ENCODE peak calls at places on chromosomes 7 and 10, in six cellular contexts. G, H, Y, E, K and P are unnamed samples.
A peak's percentile ranks its signal among the peaks of the same experiment; 100 is the strongest.

GRCh38 chr7:132739271-132739955 is 163.1 kb upstream of the PLXNA4 start:
- DNase-seq in G (no peak), H (no peak), Y (no peak), E (peak; percentile 68), K (no peak), P (no peak)

GRCh38 chr7:95324396-95324795 is at the start of gene PON1:
- DNase-seq in G (peak; percentile 87), H (no peak), Y (no peak), E (no peak), K (peak; percentile 38), P (no peak)

GRCh38 chr10:133082685-133083421 is 4.9 kb upstream of the ADGRA1 start:
- DNase-seq in G (no peak), H (no peak), Y (no peak), E (no peak), K (no peak), P (no peak)

GRCh38 chr10:119207367-119207668 is at the start of gene GRK5:
- DNase-seq in G (peak; percentile 96), H (peak; percentile 95), Y (peak; percentile 95), E (peak; percentile 96), K (peak; percentile 96), P (peak; percentile 63)

GRCh38 chr10:67969875-67970274 is 85.4 kb downstream of the SIRT1 start:
- DNase-seq in G (no peak), H (no peak), Y (no peak), E (no peak), K (no peak), P (no peak)

GRCh38 chr7:3063016-3063753 is 19.5 kb upstream of the CARD11 start:
- DNase-seq in G (no peak), H (no peak), Y (no peak), E (no peak), K (peak; percentile 38), P (no peak)

GRCh38 chr7:95240910-95241309 is 83.4 kb downstream of the PON1 start:
- DNase-seq in G (no peak), H (no peak), Y (no peak), E (no peak), K (no peak), P (no peak)

GRCh38 chr10:23384364-23384763 is 39.8 kb upstream of the C10orf67 start:
- DNase-seq in G (no peak), H (no peak), Y (no peak), E (no peak), K (no peak), P (no peak)

GRCh38 chr7:128435311-128435654 is 20.4 kb upstream of the HILPDA start:
- DNase-seq in G (no peak), H (no peak), Y (no peak), E (peak; percentile 95), K (no peak), P (no peak)

GRCh38 chr10:68666280-68666760 is 54.7 kb upstream of the CCAR1 start:
- DNase-seq in G (no peak), H (no peak), Y (no peak), E (no peak), K (no peak), P (no peak)

GRCh38 chr10:36534471-36535002 is 590.9 kb upstream of the ANKRD30A start:
- DNase-seq in G (no peak), H (no peak), Y (no peak), E (peak; percentile 40), K (no peak), P (no peak)

GRCh38 chr10:129501652-129502436 is 34.8 kb downstream of the MGMT start:
- DNase-seq in G (no peak), H (peak; percentile 21), Y (no peak), E (no peak), K (no peak), P (peak; percentile 39)

GRCh38 chr10:10785627-10786333 is 231.9 kb upstream of the CELF2 start:
- DNase-seq in G (no peak), H (no peak), Y (no peak), E (no peak), K (no peak), P (no peak)

GRCh38 chr7:110620336-110620735 is 470.6 kb upstream of the LRRN3 start:
- DNase-seq in G (no peak), H (no peak), Y (no peak), E (no peak), K (no peak), P (no peak)

GRCh38 chr7:75739796-75740672 is 1.3 kb upstream of the HIP1 start:
- DNase-seq in G (no peak), H (no peak), Y (no peak), E (no peak), K (peak; percentile 38), P (no peak)

GRCh38 chr7:5396542-5396941 is 27.1 kb downstream of the TNRC18 start:
- DNase-seq in G (no peak), H (peak; percentile 37), Y (no peak), E (peak; percentile 88), K (peak; percentile 53), P (no peak)

GRCh38 chr10:43073191-43073590 is 3.7 kb upstream of the RET start:
- DNase-seq in G (peak; percentile 17), H (no peak), Y (peak; percentile 2), E (no peak), K (peak; percentile 7), P (no peak)

GRCh38 chr7:2968616-2969397 is 74.9 kb downstream of the CARD11 start:
- DNase-seq in G (no peak), H (no peak), Y (no peak), E (no peak), K (no peak), P (no peak)

GRCh38 chr7:130362251-130362650 is 17.6 kb downstream of the CPA5 start:
- DNase-seq in G (peak; percentile 30), H (no peak), Y (no peak), E (no peak), K (no peak), P (no peak)

GRCh38 chr10:90960355-90960814 is 39.5 kb upstream of the ANKRD1 start:
- DNase-seq in G (no peak), H (no peak), Y (no peak), E (peak; percentile 61), K (no peak), P (no peak)

DNA sequence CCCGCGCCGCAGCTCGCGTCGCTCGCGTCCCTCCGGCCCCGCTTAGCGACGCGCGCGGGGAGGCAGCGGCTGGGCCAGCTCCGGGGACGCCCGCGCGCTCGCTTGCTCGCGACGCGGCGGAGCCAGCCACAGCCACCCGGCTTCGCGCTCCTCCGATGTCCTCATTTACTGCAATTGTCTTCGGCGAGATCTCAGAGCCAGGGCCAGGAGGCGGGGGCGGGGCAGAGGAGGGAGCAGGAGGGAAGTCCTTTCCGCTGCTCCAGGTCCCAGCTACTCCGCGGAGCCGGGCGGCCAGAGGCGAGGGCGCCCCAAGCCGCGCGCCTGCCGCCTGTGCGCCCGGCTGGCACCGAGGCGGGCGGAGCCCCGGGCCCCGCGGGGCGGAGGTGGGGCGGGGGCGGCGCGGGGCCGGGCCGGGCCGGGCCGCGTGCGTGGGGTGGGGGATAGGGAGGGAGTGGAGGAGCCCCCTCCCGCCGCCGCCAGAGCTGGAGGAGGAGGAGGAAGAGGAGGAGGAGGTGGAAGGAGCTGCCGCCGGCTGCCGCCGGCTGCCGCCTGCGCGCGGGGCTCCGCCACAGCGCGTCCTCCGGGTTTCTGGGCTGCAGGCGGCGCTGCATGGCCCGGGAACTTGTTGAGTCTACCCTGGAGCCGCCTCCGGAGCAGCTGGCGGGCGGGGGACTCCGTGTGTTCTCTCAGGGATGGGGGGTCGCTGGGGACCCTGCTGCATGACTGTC is at the start of gene INSYN2A:
- DNase-seq in G (no peak), H (peak; percentile 17), Y (peak; percentile 32), E (peak; percentile 46), K (peak; percentile 55), P (no peak)
- TF ChIP-seq CTCF in G (no peak), H (no peak), Y (peak; percentile 19), E (peak; percentile 38), K (no peak), P (peak; percentile 28)

GRCh38 chr7:150325110-150325611 is 1.8 kb upstream of the ACTR3C start:
- DNase-seq in G (no peak), H (no peak), Y (no peak), E (no peak), K (peak; percentile 58), P (no peak)
- H3K4me3 ChIP-seq in G (peak overlapping the region; percentile 78), H (no peak overlapping the region), Y (no peak overlapping the region), E (no peak overlapping the region), K (no peak overlapping the region), P (no peak overlapping the region)

DNA sequence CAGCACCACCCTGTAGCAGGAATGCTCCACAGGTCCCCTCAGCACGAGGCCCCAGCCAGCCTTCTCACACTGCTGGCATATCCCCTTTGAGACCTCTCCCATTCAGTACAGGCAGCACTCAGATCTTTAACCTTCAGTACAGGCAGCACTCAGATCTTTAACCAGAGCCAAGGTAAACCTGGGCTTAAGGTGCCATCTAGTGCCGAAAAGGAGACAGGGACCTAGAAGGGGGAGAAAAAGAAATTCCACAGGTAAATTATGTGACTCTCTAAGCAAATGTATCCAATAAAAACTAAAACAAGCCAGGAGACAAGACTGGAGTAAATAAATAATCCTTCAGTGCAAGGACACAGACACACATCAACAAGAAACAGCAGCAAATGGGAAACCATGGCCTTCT is 358.6 kb downstream of the PTPRN2 start:
- DNase-seq in G (no peak), H (no peak), Y (no peak), E (no peak), K (no peak), P (no peak)
- TF ChIP-seq CTCF in G (no peak), H (no peak), Y (no peak), E (no peak), K (no peak), P (peak; percentile 33)

DNA sequence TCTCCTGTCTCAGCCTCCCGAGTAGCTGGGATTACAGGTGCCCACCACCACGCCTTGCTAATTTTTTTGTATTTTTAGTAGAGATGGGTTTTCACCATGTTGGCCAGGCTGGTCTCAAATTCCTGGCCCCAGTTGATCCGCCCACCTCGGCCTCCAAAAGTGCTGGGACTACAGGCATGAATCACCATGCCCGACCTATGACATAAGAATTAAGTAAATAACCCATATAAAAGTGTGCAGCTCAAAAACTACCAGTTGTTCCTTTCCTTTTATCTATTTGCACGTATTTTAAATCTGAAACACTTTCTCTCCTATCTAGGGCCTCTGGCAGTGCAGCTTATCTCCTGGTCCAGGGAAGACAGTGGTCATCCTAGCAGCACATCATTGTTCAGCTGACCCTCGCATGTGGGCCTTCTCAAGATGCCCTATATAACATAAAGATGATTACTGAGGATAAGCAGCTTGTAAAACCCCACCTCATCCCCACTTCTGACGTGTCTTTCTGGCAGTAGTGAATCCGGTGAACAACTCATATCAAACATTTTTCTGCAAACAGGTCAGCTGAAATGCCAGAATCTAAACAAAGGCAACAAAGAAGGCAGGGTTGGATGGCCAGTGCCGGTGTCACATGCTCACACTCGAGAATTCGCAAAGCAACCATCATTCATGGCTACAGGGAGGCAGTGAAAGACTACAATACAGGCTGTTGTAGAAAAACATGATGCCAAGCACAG is 36.0 kb upstream of the KCNIP2 start:
- DNase-seq in G (no peak), H (no peak), Y (no peak), E (peak; percentile 77), K (no peak), P (no peak)
- H3K4me3 ChIP-seq in G (no peak overlapping the region), H (no peak overlapping the region), Y (no peak overlapping the region), E (no peak overlapping the region), K (no peak overlapping the region), P (no peak overlapping the region)